ENCODE peak calls at places on chromosomes 7 and 10, in six cellular contexts. E is uterus, K is psoas muscle, I is endothelial cell of umbilical vein, X is OCI-LY7, T is stomach. A is an unnamed sample.

GRCh38 chr10:62885656-62886461 is 69.7 kb upstream of the EGR2 start:
- DNase-seq in E (no peak), K (no peak), I (no peak), X (no peak), T (no peak), A (no peak)

GRCh38 chr7:50208335-50208982 is 96.1 kb upstream of the IKZF1 start:
- DNase-seq in E (no peak), K (no peak), I (no peak), X (no peak), T (no peak), A (no peak)

GRCh38 chr7:69429817-69430501 is 168.3 kb upstream of the AUTS2 start:
- DNase-seq in E (peak; percentile 75), K (peak; percentile 79), I (no peak), X (no peak), T (no peak), A (peak; percentile 90)

GRCh38 chr10:10131984-10132383 is 885.7 kb upstream of the CELF2 start:
- DNase-seq in E (no peak), K (no peak), I (no peak), X (no peak), T (no peak), A (no peak)

GRCh38 chr10:17145239-17145638 is 15.6 kb upstream of the CUBN start:
- DNase-seq in E (no peak), K (no peak), I (no peak), X (no peak), T (no peak), A (no peak)

GRCh38 chr7:155653773-155654172 is 9.3 kb downstream of the RBM33 start:
- DNase-seq in E (no peak), K (no peak), I (no peak), X (no peak), T (no peak), A (no peak)

GRCh38 chr10:71331736-71332135 is 12.7 kb downstream of the SLC29A3 start:
- DNase-seq in E (no peak), K (no peak), I (no peak), X (no peak), T (peak; percentile 50), A (no peak)

GRCh38 chr10:7243873-7244272 is 167.0 kb downstream of the SFMBT2 start:
- DNase-seq in E (no peak), K (no peak), I (no peak), X (peak; percentile 47), T (no peak), A (no peak)

GRCh38 chr10:4354382-4354812 is 471.6 kb upstream of the AKR1E2 start:
- DNase-seq in E (no peak), K (no peak), I (no peak), X (no peak), T (no peak), A (no peak)

GRCh38 chr10:101558206-101558605 is 29.9 kb downstream of the POLL start:
- DNase-seq in E (no peak), K (no peak), I (no peak), X (no peak), T (no peak), A (no peak)

GRCh38 chr10:114389429-114389828 is 14.9 kb downstream of the AFAP1L2 start:
- DNase-seq in E (peak; percentile 59), K (no peak), I (peak; percentile 90), X (no peak), T (peak; percentile 45), A (no peak)

GRCh38 chr10:2920638-2921037 is 146.7 kb upstream of the PFKP start:
- DNase-seq in E (no peak), K (no peak), I (no peak), X (no peak), T (no peak), A (no peak)

DNA sequence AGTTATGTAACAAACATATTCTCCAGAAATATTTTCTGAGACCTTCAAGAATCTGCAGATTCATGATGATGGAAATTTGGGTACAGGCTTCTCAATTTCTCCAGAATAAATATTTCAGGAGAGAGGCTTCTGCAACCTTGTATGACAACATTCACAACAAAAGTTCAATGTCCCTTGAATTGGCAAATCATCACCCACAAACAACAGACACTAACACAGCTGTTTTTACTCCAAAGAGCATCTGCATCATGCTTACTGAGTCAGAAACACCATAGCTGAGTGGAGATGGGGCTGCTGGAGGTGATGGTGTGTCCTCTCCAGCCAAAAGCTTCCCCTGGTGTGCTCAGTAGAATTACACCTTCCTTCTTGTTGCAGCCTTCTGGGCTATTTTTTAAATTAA is 9.3 kb upstream of the COBL start:
- DNase-seq in E (no peak), K (no peak), I (no peak), X (no peak), T (no peak), A (no peak)
- H3K27ac ChIP-seq in E (no peak overlapping the region), K (peak overlapping the region; percentile 72), I (no peak overlapping the region), X (no peak overlapping the region), T (no peak overlapping the region), A (no peak overlapping the region)

GRCh38 chr7:80942261-80943041 is 23.6 kb upstream of the SEMA3C start:
- DNase-seq in E (peak; percentile 34), K (peak; percentile 66), I (peak; percentile 92), X (no peak), T (peak; percentile 31), A (peak; percentile 86)
- H3K27ac ChIP-seq in E (no peak overlapping the region), K (peak overlapping the region; percentile 63), I (peak overlapping the region; percentile 57), X (no peak overlapping the region), T (peak overlapping the region; percentile 71), A (no peak overlapping the region)

DNA sequence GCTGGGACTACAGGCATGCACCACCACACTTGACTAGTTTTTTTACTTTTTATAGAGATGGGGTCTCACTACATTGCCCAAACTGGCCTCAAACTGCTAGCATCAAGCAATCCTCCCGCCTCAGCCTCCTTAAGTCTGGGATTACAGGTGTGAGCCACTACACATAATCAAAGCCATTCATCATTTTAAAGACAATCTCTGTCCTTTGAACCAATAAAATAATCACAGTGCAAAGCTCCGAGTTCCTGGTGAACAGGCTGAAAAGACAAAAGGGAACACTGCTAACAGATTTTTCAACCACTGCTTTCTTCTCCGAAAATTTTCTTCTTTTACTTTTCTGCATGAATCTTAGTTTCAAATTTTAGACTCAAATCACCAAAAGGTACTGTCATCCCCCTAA is 58.5 kb downstream of the PARD3 start:
- DNase-seq in E (no peak), K (no peak), I (no peak), X (no peak), T (no peak), A (no peak)
- H3K27ac ChIP-seq in E (no peak overlapping the region), K (no peak overlapping the region), I (no peak overlapping the region), X (no peak overlapping the region), T (no peak overlapping the region), A (no peak overlapping the region)

DNA sequence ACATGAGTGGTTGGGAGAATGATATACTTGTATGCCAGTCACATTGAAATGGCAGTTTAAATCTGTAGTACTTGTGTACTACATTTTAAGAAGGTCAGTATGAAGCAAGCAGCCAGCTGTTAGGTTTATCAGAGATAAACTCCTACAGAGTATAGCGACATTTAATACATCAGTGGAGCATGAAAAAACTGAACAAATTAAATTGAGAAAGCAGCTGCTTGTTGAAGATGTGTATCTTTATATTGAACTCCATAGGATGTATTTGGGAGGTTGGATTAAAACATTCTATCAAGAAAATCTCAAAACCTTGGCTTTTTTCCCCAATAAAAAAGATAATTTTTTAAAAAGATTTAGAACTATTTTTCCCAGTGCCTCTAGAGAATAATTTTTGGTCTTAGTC is 47.8 kb downstream of the PHF14 start:
- DNase-seq in E (no peak), K (no peak), I (no peak), X (no peak), T (no peak), A (no peak)
- H3K27ac ChIP-seq in E (no peak overlapping the region), K (no peak overlapping the region), I (no peak overlapping the region), X (no peak overlapping the region), T (no peak overlapping the region), A (no peak overlapping the region)

DNA sequence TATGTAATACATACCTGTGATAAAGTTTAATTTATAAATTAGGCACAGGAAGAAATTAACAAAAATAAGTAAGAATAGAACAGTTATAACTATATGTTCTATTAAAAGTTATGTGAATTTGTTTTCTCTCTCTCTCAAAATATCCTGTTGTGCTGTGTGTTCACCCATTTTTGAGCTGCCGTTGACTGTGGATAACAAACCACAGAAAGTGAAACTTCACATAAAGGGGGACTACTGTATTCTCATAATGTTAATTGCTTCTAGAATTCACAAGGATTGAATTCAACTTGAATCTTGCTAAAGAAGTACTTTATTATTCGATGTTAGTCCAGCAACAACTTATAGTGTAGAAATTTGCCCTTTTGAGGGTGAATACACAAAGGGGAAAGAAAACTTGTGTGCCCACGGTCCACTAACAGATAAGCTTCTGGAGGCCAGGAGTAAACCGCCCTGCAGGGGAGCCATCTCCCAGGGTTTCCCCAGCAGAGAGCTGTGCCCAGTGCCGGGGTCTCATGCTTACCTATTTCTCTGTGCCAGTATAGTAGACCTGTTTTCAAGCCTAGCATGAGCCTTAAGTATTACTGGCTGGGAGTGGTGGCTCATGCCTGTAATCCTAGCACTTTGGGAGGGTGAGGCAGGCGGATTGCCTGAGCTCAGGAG is 87.1 kb downstream of the KAT6B start:
- DNase-seq in E (no peak), K (no peak), I (no peak), X (no peak), T (no peak), A (no peak)
- H3K27ac ChIP-seq in E (no peak overlapping the region), K (no peak overlapping the region), I (no peak overlapping the region), X (no peak overlapping the region), T (peak overlapping the region; percentile 18), A (no peak overlapping the region)

DNA sequence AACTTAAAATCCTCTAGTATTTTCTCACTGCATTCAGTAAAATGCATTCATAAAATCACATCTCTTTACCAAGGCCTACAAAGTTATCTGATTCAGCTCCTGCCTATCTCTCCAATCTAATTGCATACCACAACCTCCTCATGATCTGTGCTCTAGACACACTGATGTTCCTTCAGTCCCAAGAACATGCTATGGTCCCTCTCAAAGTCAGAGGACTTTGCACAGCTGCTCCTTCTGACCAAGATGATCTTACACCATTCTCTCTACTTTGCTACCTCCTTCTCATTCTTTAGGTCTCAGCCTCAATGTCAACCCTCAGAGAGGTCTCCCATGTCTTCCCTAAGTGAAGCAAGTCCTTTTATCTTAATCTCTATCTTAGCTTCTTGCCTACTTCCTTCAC is 45.5 kb downstream of the CAV1 start:
- DNase-seq in E (no peak), K (no peak), I (no peak), X (no peak), T (no peak), A (no peak)
- H3K27ac ChIP-seq in E (no peak overlapping the region), K (no peak overlapping the region), I (peak overlapping the region; percentile 16), X (no peak overlapping the region), T (no peak overlapping the region), A (no peak overlapping the region)

GRCh38 chr7:100691676-100692577 is 2.1 kb downstream of the GIGYF1 start:
- DNase-seq in E (peak; percentile 83), K (peak; percentile 89), I (peak; percentile 65), X (peak; percentile 84), T (peak; percentile 81), A (peak; percentile 89)
- H3K27ac ChIP-seq in E (peak overlapping the region; percentile 58), K (no peak overlapping the region), I (no peak overlapping the region), X (peak overlapping the region; percentile 42), T (peak overlapping the region; percentile 22), A (no peak overlapping the region)

GRCh38 chr7:130296221-130296951 is 3.4 kb downstream of the CPA4 start:
- DNase-seq in E (no peak), K (no peak), I (no peak), X (no peak), T (no peak), A (no peak)
- H3K27ac ChIP-seq in E (no peak overlapping the region), K (no peak overlapping the region), I (no peak overlapping the region), X (no peak overlapping the region), T (no peak overlapping the region), A (no peak overlapping the region)

GRCh38 chr7:569071-569855 is 49.6 kb upstream of the PDGFA start:
- DNase-seq in E (no peak), K (no peak), I (no peak), X (no peak), T (no peak), A (peak; percentile 62)
- H3K27ac ChIP-seq in E (no peak overlapping the region), K (no peak overlapping the region), I (no peak overlapping the region), X (no peak overlapping the region), T (no peak overlapping the region), A (no peak overlapping the region)

A was measured in kidney.